ENCODE peak calls at places on chromosomes 16 and 17, in nine cellular contexts. One of them, this sample, is unnamed.

GRCh38 chr17:76276461-76277299 is 11.5 kb downstream of the UBALD2 start:
- DNase-seq in kidney tubule cell: peak; percentile 40
- DNase-seq in WTC11: no peak
- DNase-seq in HTR-8/SVneo: no peak
- DNase-seq in ELF-1: peak; percentile 92
- DNase-seq in stimulated activated CD4-positive, alpha-beta T cell treated with anti-CD3 and anti-CD28 coated beads, Interleukin-12 subunit alpha, Interleukin-12 subunit beta, amount 100 ng/mL, for 48 hours: no peak
- DNase-seq in CD4-positive, alpha-beta memory T cell: peak; percentile 7
- DNase-seq in B cell: no peak
- DNase-seq in OCI-LY7: no peak
- DNase-seq in this sample: peak; percentile 77

GRCh38 chr17:62778990-62779681 is 29.0 kb downstream of the MARCHF10 start:
- DNase-seq in OCI-LY7: no peak
- DNase-seq in stimulated activated CD4-positive, alpha-beta T cell treated with anti-CD3 and anti-CD28 coated beads, Interleukin-12 subunit alpha, Interleukin-12 subunit beta, amount 100 ng/mL, for 48 hours: no peak
- DNase-seq in WTC11: no peak
- DNase-seq in B cell: no peak
- DNase-seq in HTR-8/SVneo: peak; percentile 90
- DNase-seq in CD4-positive, alpha-beta memory T cell: no peak
- DNase-seq in kidney tubule cell: peak; percentile 97
- DNase-seq in ELF-1: peak; percentile 78
- DNase-seq in this sample: peak; percentile 92

GRCh38 chr16:30691907-30692306 is 7.1 kb upstream of the SRCAP start:
- DNase-seq in kidney tubule cell: no peak
- DNase-seq in B cell: no peak
- DNase-seq in HTR-8/SVneo: no peak
- DNase-seq in ELF-1: no peak
- DNase-seq in CD4-positive, alpha-beta memory T cell: no peak
- DNase-seq in WTC11: no peak
- DNase-seq in OCI-LY7: no peak
- DNase-seq in stimulated activated CD4-positive, alpha-beta T cell treated with anti-CD3 and anti-CD28 coated beads, Interleukin-12 subunit alpha, Interleukin-12 subunit beta, amount 100 ng/mL, for 48 hours: no peak
- DNase-seq in this sample: no peak

GRCh38 chr17:42535400-42536047 is 517 bp upstream of the NAGLU start:
- DNase-seq in HTR-8/SVneo: no peak
- DNase-seq in CD4-positive, alpha-beta memory T cell: no peak
- DNase-seq in B cell: no peak
- DNase-seq in stimulated activated CD4-positive, alpha-beta T cell treated with anti-CD3 and anti-CD28 coated beads, Interleukin-12 subunit alpha, Interleukin-12 subunit beta, amount 100 ng/mL, for 48 hours: no peak
- DNase-seq in ELF-1: no peak
- DNase-seq in kidney tubule cell: no peak
- DNase-seq in WTC11: no peak
- DNase-seq in OCI-LY7: peak; percentile 37
- DNase-seq in this sample: no peak

GRCh38 chr16:11078812-11079459 is 134.6 kb downstream of the CLEC16A start:
- DNase-seq in B cell: no peak
- DNase-seq in CD4-positive, alpha-beta memory T cell: no peak
- DNase-seq in OCI-LY7: no peak
- DNase-seq in stimulated activated CD4-positive, alpha-beta T cell treated with anti-CD3 and anti-CD28 coated beads, Interleukin-12 subunit alpha, Interleukin-12 subunit beta, amount 100 ng/mL, for 48 hours: no peak
- DNase-seq in HTR-8/SVneo: no peak
- DNase-seq in kidney tubule cell: peak; percentile 91
- DNase-seq in WTC11: no peak
- DNase-seq in ELF-1: peak; percentile 71
- DNase-seq in this sample: peak; percentile 79

GRCh38 chr17:6455321-6455705 is 11.1 kb downstream of the PIMREG start:
- DNase-seq in ELF-1: peak; percentile 48
- DNase-seq in B cell: peak; percentile 89
- DNase-seq in kidney tubule cell: peak; percentile 54
- DNase-seq in HTR-8/SVneo: no peak
- DNase-seq in WTC11: peak; percentile 62
- DNase-seq in OCI-LY7: peak; percentile 78
- DNase-seq in stimulated activated CD4-positive, alpha-beta T cell treated with anti-CD3 and anti-CD28 coated beads, Interleukin-12 subunit alpha, Interleukin-12 subunit beta, amount 100 ng/mL, for 48 hours: no peak
- DNase-seq in CD4-positive, alpha-beta memory T cell: peak; percentile 53
- DNase-seq in this sample: no peak

GRCh38 chr17:19409509-19409908 is 1.5 kb upstream of the RNF112 start:
- DNase-seq in ELF-1: peak; percentile 44
- DNase-seq in kidney tubule cell: peak; percentile 60
- DNase-seq in OCI-LY7: no peak
- DNase-seq in B cell: no peak
- DNase-seq in HTR-8/SVneo: peak; percentile 39
- DNase-seq in stimulated activated CD4-positive, alpha-beta T cell treated with anti-CD3 and anti-CD28 coated beads, Interleukin-12 subunit alpha, Interleukin-12 subunit beta, amount 100 ng/mL, for 48 hours: no peak
- DNase-seq in CD4-positive, alpha-beta memory T cell: no peak
- DNase-seq in WTC11: no peak
- DNase-seq in this sample: peak; percentile 78

GRCh38 chr17:58643147-58643546 is 48.7 kb downstream of the TEX14 start:
- DNase-seq in B cell: no peak
- DNase-seq in OCI-LY7: no peak
- DNase-seq in kidney tubule cell: peak; percentile 84
- DNase-seq in ELF-1: no peak
- DNase-seq in stimulated activated CD4-positive, alpha-beta T cell treated with anti-CD3 and anti-CD28 coated beads, Interleukin-12 subunit alpha, Interleukin-12 subunit beta, amount 100 ng/mL, for 48 hours: no peak
- DNase-seq in HTR-8/SVneo: peak; percentile 80
- DNase-seq in WTC11: no peak
- DNase-seq in CD4-positive, alpha-beta memory T cell: no peak
- DNase-seq in this sample: peak; percentile 71

GRCh38 chr17:58271532-58271931 is 9.2 kb downstream of the MPO start:
- DNase-seq in ELF-1: no peak
- DNase-seq in CD4-positive, alpha-beta memory T cell: no peak
- DNase-seq in stimulated activated CD4-positive, alpha-beta T cell treated with anti-CD3 and anti-CD28 coated beads, Interleukin-12 subunit alpha, Interleukin-12 subunit beta, amount 100 ng/mL, for 48 hours: no peak
- DNase-seq in WTC11: no peak
- DNase-seq in kidney tubule cell: no peak
- DNase-seq in B cell: no peak
- DNase-seq in HTR-8/SVneo: no peak
- DNase-seq in OCI-LY7: no peak
- DNase-seq in this sample: no peak

GRCh38 chr16:84357191-84357651 is 11.1 kb upstream of the ATP2C2 start:
- DNase-seq in HTR-8/SVneo: peak; percentile 67
- DNase-seq in CD4-positive, alpha-beta memory T cell: no peak
- DNase-seq in OCI-LY7: no peak
- DNase-seq in B cell: no peak
- DNase-seq in stimulated activated CD4-positive, alpha-beta T cell treated with anti-CD3 and anti-CD28 coated beads, Interleukin-12 subunit alpha, Interleukin-12 subunit beta, amount 100 ng/mL, for 48 hours: no peak
- DNase-seq in WTC11: no peak
- DNase-seq in kidney tubule cell: peak; percentile 39
- DNase-seq in ELF-1: no peak
- DNase-seq in this sample: peak; percentile 9

GRCh38 chr16:65909310-65910050 is 457.0 kb upstream of the CDH5 start:
- DNase-seq in WTC11: no peak
- DNase-seq in kidney tubule cell: no peak
- DNase-seq in OCI-LY7: peak; percentile 76
- DNase-seq in stimulated activated CD4-positive, alpha-beta T cell treated with anti-CD3 and anti-CD28 coated beads, Interleukin-12 subunit alpha, Interleukin-12 subunit beta, amount 100 ng/mL, for 48 hours: no peak
- DNase-seq in B cell: no peak
- DNase-seq in CD4-positive, alpha-beta memory T cell: no peak
- DNase-seq in ELF-1: no peak
- DNase-seq in HTR-8/SVneo: no peak
- DNase-seq in this sample: peak; percentile 2

GRCh38 chr17:55690105-55690508 is 32.6 kb downstream of the TMEM100 start:
- DNase-seq in HTR-8/SVneo: no peak
- DNase-seq in B cell: no peak
- DNase-seq in WTC11: no peak
- DNase-seq in CD4-positive, alpha-beta memory T cell: no peak
- DNase-seq in ELF-1: no peak
- DNase-seq in stimulated activated CD4-positive, alpha-beta T cell treated with anti-CD3 and anti-CD28 coated beads, Interleukin-12 subunit alpha, Interleukin-12 subunit beta, amount 100 ng/mL, for 48 hours: no peak
- DNase-seq in OCI-LY7: peak; percentile 66
- DNase-seq in kidney tubule cell: no peak
- DNase-seq in this sample: no peak

GRCh38 chr17:49598918-49599317 is 23.2 kb downstream of the NXPH3 start:
- DNase-seq in CD4-positive, alpha-beta memory T cell: no peak
- DNase-seq in WTC11: no peak
- DNase-seq in stimulated activated CD4-positive, alpha-beta T cell treated with anti-CD3 and anti-CD28 coated beads, Interleukin-12 subunit alpha, Interleukin-12 subunit beta, amount 100 ng/mL, for 48 hours: no peak
- DNase-seq in kidney tubule cell: no peak
- DNase-seq in B cell: no peak
- DNase-seq in ELF-1: no peak
- DNase-seq in OCI-LY7: no peak
- DNase-seq in HTR-8/SVneo: no peak
- DNase-seq in this sample: no peak

GRCh38 chr16:27701381-27701780 is 151.4 kb downstream of the KATNIP start:
- DNase-seq in WTC11: no peak
- DNase-seq in stimulated activated CD4-positive, alpha-beta T cell treated with anti-CD3 and anti-CD28 coated beads, Interleukin-12 subunit alpha, Interleukin-12 subunit beta, amount 100 ng/mL, for 48 hours: no peak
- DNase-seq in OCI-LY7: no peak
- DNase-seq in ELF-1: no peak
- DNase-seq in HTR-8/SVneo: no peak
- DNase-seq in CD4-positive, alpha-beta memory T cell: no peak
- DNase-seq in kidney tubule cell: no peak
- DNase-seq in B cell: no peak
- DNase-seq in this sample: no peak

GRCh38 chr17:57927048-57927723 is 28.0 kb downstream of the CUEDC1 start:
- DNase-seq in HTR-8/SVneo: peak; percentile 80
- DNase-seq in kidney tubule cell: peak; percentile 50
- DNase-seq in B cell: no peak
- DNase-seq in stimulated activated CD4-positive, alpha-beta T cell treated with anti-CD3 and anti-CD28 coated beads, Interleukin-12 subunit alpha, Interleukin-12 subunit beta, amount 100 ng/mL, for 48 hours: no peak
- DNase-seq in ELF-1: peak; percentile 82
- DNase-seq in WTC11: no peak
- DNase-seq in CD4-positive, alpha-beta memory T cell: no peak
- DNase-seq in OCI-LY7: no peak
- DNase-seq in this sample: peak; percentile 50

GRCh38 chr17:79339311-79339710 is 264.7 kb downstream of the ENGASE start:
- DNase-seq in CD4-positive, alpha-beta memory T cell: no peak
- DNase-seq in ELF-1: no peak
- DNase-seq in B cell: no peak
- DNase-seq in WTC11: no peak
- DNase-seq in stimulated activated CD4-positive, alpha-beta T cell treated with anti-CD3 and anti-CD28 coated beads, Interleukin-12 subunit alpha, Interleukin-12 subunit beta, amount 100 ng/mL, for 48 hours: no peak
- DNase-seq in HTR-8/SVneo: no peak
- DNase-seq in kidney tubule cell: no peak
- DNase-seq in OCI-LY7: no peak
- DNase-seq in this sample: no peak

GRCh38 chr16:85082553-85083050 is 29.7 kb downstream of the CIBAR2 start:
- DNase-seq in HTR-8/SVneo: no peak
- DNase-seq in kidney tubule cell: no peak
- DNase-seq in B cell: no peak
- DNase-seq in WTC11: peak; percentile 46
- DNase-seq in OCI-LY7: no peak
- DNase-seq in CD4-positive, alpha-beta memory T cell: no peak
- DNase-seq in stimulated activated CD4-positive, alpha-beta T cell treated with anti-CD3 and anti-CD28 coated beads, Interleukin-12 subunit alpha, Interleukin-12 subunit beta, amount 100 ng/mL, for 48 hours: no peak
- DNase-seq in ELF-1: peak; percentile 81
- DNase-seq in this sample: no peak

GRCh38 chr17:55549140-55549539 is 37.9 kb upstream of the SMIM36 start:
- DNase-seq in kidney tubule cell: no peak
- DNase-seq in HTR-8/SVneo: no peak
- DNase-seq in CD4-positive, alpha-beta memory T cell: no peak
- DNase-seq in OCI-LY7: peak; percentile 33
- DNase-seq in WTC11: no peak
- DNase-seq in stimulated activated CD4-positive, alpha-beta T cell treated with anti-CD3 and anti-CD28 coated beads, Interleukin-12 subunit alpha, Interleukin-12 subunit beta, amount 100 ng/mL, for 48 hours: no peak
- DNase-seq in ELF-1: peak; percentile 15
- DNase-seq in B cell: no peak
- DNase-seq in this sample: no peak

GRCh38 chr17:17792551-17793377 is 44.0 kb downstream of the SREBF1 start:
- DNase-seq in ELF-1: peak; percentile 63
- DNase-seq in HTR-8/SVneo: no peak
- DNase-seq in CD4-positive, alpha-beta memory T cell: peak; percentile 81
- DNase-seq in stimulated activated CD4-positive, alpha-beta T cell treated with anti-CD3 and anti-CD28 coated beads, Interleukin-12 subunit alpha, Interleukin-12 subunit beta, amount 100 ng/mL, for 48 hours: peak; percentile 43
- DNase-seq in kidney tubule cell: peak; percentile 70
- DNase-seq in OCI-LY7: no peak
- DNase-seq in WTC11: peak; percentile 36
- DNase-seq in B cell: peak; percentile 72
- DNase-seq in this sample: peak; percentile 36

GRCh38 chr16:2752850-2753522 is 548 bp downstream of the SRRM2 start:
- DNase-seq in WTC11: no peak
- DNase-seq in CD4-positive, alpha-beta memory T cell: peak; percentile 67
- DNase-seq in B cell: peak; percentile 86
- DNase-seq in OCI-LY7: peak; percentile 79
- DNase-seq in ELF-1: peak; percentile 57
- DNase-seq in stimulated activated CD4-positive, alpha-beta T cell treated with anti-CD3 and anti-CD28 coated beads, Interleukin-12 subunit alpha, Interleukin-12 subunit beta, amount 100 ng/mL, for 48 hours: peak; percentile 50
- DNase-seq in HTR-8/SVneo: peak; percentile 73
- DNase-seq in kidney tubule cell: peak; percentile 80
- DNase-seq in this sample: peak; percentile 61

GRCh38 chr17:37066322-37066905 is 117.7 kb downstream of the AATF start:
- DNase-seq in ELF-1: no peak
- DNase-seq in stimulated activated CD4-positive, alpha-beta T cell treated with anti-CD3 and anti-CD28 coated beads, Interleukin-12 subunit alpha, Interleukin-12 subunit beta, amount 100 ng/mL, for 48 hours: no peak
- DNase-seq in B cell: no peak
- DNase-seq in HTR-8/SVneo: no peak
- DNase-seq in kidney tubule cell: no peak
- DNase-seq in OCI-LY7: no peak
- DNase-seq in CD4-positive, alpha-beta memory T cell: no peak
- DNase-seq in WTC11: peak; percentile 36
- DNase-seq in this sample: no peak

GRCh38 chr16:324451-325334 is 27.8 kb downstream of the AXIN1 start:
- DNase-seq in CD4-positive, alpha-beta memory T cell: peak; percentile 88
- DNase-seq in HTR-8/SVneo: no peak
- DNase-seq in ELF-1: peak; percentile 59
- DNase-seq in WTC11: peak; percentile 49
- DNase-seq in B cell: peak; percentile 85
- DNase-seq in stimulated activated CD4-positive, alpha-beta T cell treated with anti-CD3 and anti-CD28 coated beads, Interleukin-12 subunit alpha, Interleukin-12 subunit beta, amount 100 ng/mL, for 48 hours: no peak
- DNase-seq in kidney tubule cell: peak; percentile 8
- DNase-seq in OCI-LY7: peak; percentile 14
- DNase-seq in this sample: no peak

GRCh38 chr16:2836646-2837508 is 6.8 kb downstream of the ZG16B start:
- DNase-seq in stimulated activated CD4-positive, alpha-beta T cell treated with anti-CD3 and anti-CD28 coated beads, Interleukin-12 subunit alpha, Interleukin-12 subunit beta, amount 100 ng/mL, for 48 hours: no peak
- DNase-seq in ELF-1: no peak
- DNase-seq in B cell: no peak
- DNase-seq in HTR-8/SVneo: no peak
- DNase-seq in WTC11: no peak
- DNase-seq in kidney tubule cell: no peak
- DNase-seq in OCI-LY7: no peak
- DNase-seq in CD4-positive, alpha-beta memory T cell: no peak
- DNase-seq in this sample: no peak

GRCh38 chr17:12599185-12599920 is 66.3 kb upstream of the MYOCD start:
- DNase-seq in ELF-1: no peak
- DNase-seq in B cell: no peak
- DNase-seq in HTR-8/SVneo: no peak
- DNase-seq in stimulated activated CD4-positive, alpha-beta T cell treated with anti-CD3 and anti-CD28 coated beads, Interleukin-12 subunit alpha, Interleukin-12 subunit beta, amount 100 ng/mL, for 48 hours: no peak
- DNase-seq in WTC11: no peak
- DNase-seq in CD4-positive, alpha-beta memory T cell: no peak
- DNase-seq in kidney tubule cell: peak; percentile 8
- DNase-seq in OCI-LY7: no peak
- DNase-seq in this sample: peak; percentile 27

GRCh38 chr16:69834817-69835477 is 72.8 kb downstream of the WWP2 start:
- DNase-seq in stimulated activated CD4-positive, alpha-beta T cell treated with anti-CD3 and anti-CD28 coated beads, Interleukin-12 subunit alpha, Interleukin-12 subunit beta, amount 100 ng/mL, for 48 hours: no peak
- DNase-seq in CD4-positive, alpha-beta memory T cell: no peak
- DNase-seq in OCI-LY7: no peak
- DNase-seq in HTR-8/SVneo: no peak
- DNase-seq in B cell: no peak
- DNase-seq in WTC11: no peak
- DNase-seq in ELF-1: no peak
- DNase-seq in kidney tubule cell: no peak
- DNase-seq in this sample: no peak

GRCh38 chr16:89143911-89144675 is 27.5 kb upstream of the CDH15 start:
- DNase-seq in HTR-8/SVneo: no peak
- DNase-seq in CD4-positive, alpha-beta memory T cell: no peak
- DNase-seq in kidney tubule cell: no peak
- DNase-seq in WTC11: no peak
- DNase-seq in OCI-LY7: no peak
- DNase-seq in B cell: no peak
- DNase-seq in stimulated activated CD4-positive, alpha-beta T cell treated with anti-CD3 and anti-CD28 coated beads, Interleukin-12 subunit alpha, Interleukin-12 subunit beta, amount 100 ng/mL, for 48 hours: no peak
- DNase-seq in ELF-1: no peak
- DNase-seq in this sample: no peak

GRCh38 chr17:79955167-79955549 is 80.5 kb downstream of the TBC1D16 start:
- DNase-seq in kidney tubule cell: no peak
- DNase-seq in CD4-positive, alpha-beta memory T cell: no peak
- DNase-seq in B cell: no peak
- DNase-seq in ELF-1: no peak
- DNase-seq in OCI-LY7: no peak
- DNase-seq in stimulated activated CD4-positive, alpha-beta T cell treated with anti-CD3 and anti-CD28 coated beads, Interleukin-12 subunit alpha, Interleukin-12 subunit beta, amount 100 ng/mL, for 48 hours: no peak
- DNase-seq in WTC11: no peak
- DNase-seq in HTR-8/SVneo: no peak
- DNase-seq in this sample: no peak

GRCh38 chr16:24504467-24505345 is 34.7 kb upstream of the RBBP6 start:
- DNase-seq in CD4-positive, alpha-beta memory T cell: no peak
- DNase-seq in B cell: peak; percentile 65
- DNase-seq in stimulated activated CD4-positive, alpha-beta T cell treated with anti-CD3 and anti-CD28 coated beads, Interleukin-12 subunit alpha, Interleukin-12 subunit beta, amount 100 ng/mL, for 48 hours: peak; percentile 68
- DNase-seq in WTC11: peak; percentile 64
- DNase-seq in ELF-1: peak; percentile 85
- DNase-seq in OCI-LY7: peak; percentile 70
- DNase-seq in HTR-8/SVneo: peak; percentile 59
- DNase-seq in kidney tubule cell: peak; percentile 65
- DNase-seq in this sample: peak; percentile 50

GRCh38 chr16:4597174-4597573 is 17.5 kb downstream of the UBALD1 start:
- DNase-seq in kidney tubule cell: peak; percentile 94
- DNase-seq in HTR-8/SVneo: no peak
- DNase-seq in ELF-1: no peak
- DNase-seq in WTC11: no peak
- DNase-seq in CD4-positive, alpha-beta memory T cell: no peak
- DNase-seq in stimulated activated CD4-positive, alpha-beta T cell treated with anti-CD3 and anti-CD28 coated beads, Interleukin-12 subunit alpha, Interleukin-12 subunit beta, amount 100 ng/mL, for 48 hours: no peak
- DNase-seq in OCI-LY7: no peak
- DNase-seq in B cell: no peak
- DNase-seq in this sample: no peak

GRCh38 chr16:26569793-26570192 is 496.9 kb upstream of the C16orf82 start:
- DNase-seq in kidney tubule cell: peak; percentile 20
- DNase-seq in HTR-8/SVneo: peak; percentile 1
- DNase-seq in B cell: no peak
- DNase-seq in stimulated activated CD4-positive, alpha-beta T cell treated with anti-CD3 and anti-CD28 coated beads, Interleukin-12 subunit alpha, Interleukin-12 subunit beta, amount 100 ng/mL, for 48 hours: no peak
- DNase-seq in WTC11: peak; percentile 36
- DNase-seq in OCI-LY7: peak; percentile 46
- DNase-seq in CD4-positive, alpha-beta memory T cell: no peak
- DNase-seq in ELF-1: peak; percentile 65
- DNase-seq in this sample: no peak

GRCh38 chr16:4179020-4179419 is 62.8 kb upstream of the ADCY9 start:
- DNase-seq in WTC11: no peak
- DNase-seq in CD4-positive, alpha-beta memory T cell: no peak
- DNase-seq in B cell: no peak
- DNase-seq in kidney tubule cell: no peak
- DNase-seq in ELF-1: no peak
- DNase-seq in HTR-8/SVneo: no peak
- DNase-seq in OCI-LY7: no peak
- DNase-seq in stimulated activated CD4-positive, alpha-beta T cell treated with anti-CD3 and anti-CD28 coated beads, Interleukin-12 subunit alpha, Interleukin-12 subunit beta, amount 100 ng/mL, for 48 hours: no peak
- DNase-seq in this sample: no peak

This sample was measured in HFFc6.